ENCODE peak calls at places on chromosomes 5 and 9, in eight cellular contexts. H is K562, L is WTC11, F is A549, R is H1, E is HepG2, G is SK-N-SH, M is NB4. I is an unnamed sample.
A peak's percentile ranks its signal among the peaks of the same experiment; 100 is the strongest.

GRCh38 chr5:23740029-23740428 is 232.6 kb downstream of the PRDM9 start:
- DNase-seq in H (no peak), G (no peak), L (no peak), M (no peak), F (no peak), R (no peak), E (no peak), I (no peak)

GRCh38 chr5:54518146-54519082 is 855 bp downstream of the SNX18 start:
- DNase-seq in M (peak; percentile 76), H (peak; percentile 53), L (peak; percentile 51), F (peak; percentile 17), G (peak; percentile 82), E (no peak), R (peak; percentile 59), I (peak; percentile 67)

GRCh38 chr9:21964925-21965385 is 29.2 kb downstream of the CDKN2A start:
- DNase-seq in M (no peak), L (no peak), F (no peak), H (no peak), G (no peak), E (no peak), R (no peak), I (peak; percentile 27)

GRCh38 chr9:72924116-72924790 is 28.6 kb downstream of the ALDH1A1 start:
- DNase-seq in E (no peak), G (no peak), M (no peak), R (no peak), F (no peak), H (no peak), L (no peak), I (peak; percentile 16)

GRCh38 chr9:128009639-128010038 is 28.9 kb upstream of the EEIG1 start:
- DNase-seq in R (no peak), G (no peak), F (no peak), H (no peak), L (no peak), E (peak; percentile 27), M (no peak), I (no peak)

GRCh38 chr5:159310492-159310891 is 19.8 kb downstream of the IL12B start:
- DNase-seq in M (no peak), R (peak; percentile 66), L (peak; percentile 70), H (no peak), F (no peak), G (no peak), E (no peak), I (no peak)

GRCh38 chr9:127714020-127714835 is 1.2 kb downstream of the PTRH1 start:
- DNase-seq in L (no peak), M (no peak), G (no peak), F (no peak), R (no peak), E (no peak), H (no peak), I (no peak)

GRCh38 chr5:91386120-91386519 is 3.0 kb upstream of the ARRDC3 start:
- DNase-seq in H (no peak), E (no peak), F (no peak), M (no peak), G (no peak), R (no peak), L (no peak), I (no peak)

GRCh38 chr9:120402741-120403542 is 177.0 kb downstream of the CDK5RAP2 start:
- DNase-seq in M (peak; percentile 94), G (no peak), L (no peak), H (peak; percentile 47), E (no peak), F (peak; percentile 93), R (no peak), I (no peak)

GRCh38 chr9:94870793-94871558 is 144.5 kb downstream of the AOPEP start:
- DNase-seq in G (no peak), E (no peak), F (peak; percentile 73), H (no peak), M (peak; percentile 11), R (peak; percentile 26), L (no peak), I (no peak)

GRCh38 chr9:13450723-13451122 is 171.2 kb upstream of the MPDZ start:
- DNase-seq in R (no peak), H (no peak), L (no peak), M (no peak), F (no peak), G (no peak), E (no peak), I (no peak)

GRCh38 chr9:119961774-119962408 is 592.7 kb upstream of the BRINP1 start:
- DNase-seq in F (peak; percentile 56), L (peak; percentile 84), R (peak; percentile 91), M (peak; percentile 42), E (peak; percentile 12), H (peak; percentile 49), G (peak; percentile 73), I (peak; percentile 7)

GRCh38 chr5:177402271-177403043 is 2.0 kb upstream of the PFN3 start:
- DNase-seq in M (peak; percentile 46), L (peak; percentile 90), H (no peak), F (peak; percentile 91), G (peak; percentile 81), R (peak; percentile 92), E (no peak), I (no peak)

GRCh38 chr5:33824516-33825195 is 67.1 kb downstream of the ADAMTS12 start:
- DNase-seq in R (no peak), L (no peak), E (no peak), F (no peak), M (peak; percentile 32), G (no peak), H (no peak), I (no peak)

GRCh38 chr9:127158995-127159801 is 36.8 kb upstream of the ANGPTL2 start:
- DNase-seq in L (peak; percentile 63), F (peak; percentile 74), R (peak; percentile 66), M (peak; percentile 48), E (peak; percentile 76), G (peak; percentile 41), H (no peak), I (no peak)

GRCh38 chr5:132267931-132268501 is 10.5 kb downstream of the PDLIM4 start:
- DNase-seq in M (no peak), E (peak; percentile 68), H (no peak), F (no peak), R (peak; percentile 41), L (no peak), G (no peak), I (no peak)

GRCh38 chr5:95900383-95900958 is 61.2 kb downstream of the ELL2 start:
- DNase-seq in E (no peak), G (peak; percentile 64), M (no peak), H (no peak), L (no peak), R (no peak), F (no peak), I (no peak)

GRCh38 chr5:172683696-172684464 is 42.8 kb downstream of the NEURL1B start:
- DNase-seq in G (no peak), L (peak; percentile 62), F (no peak), M (no peak), R (peak; percentile 67), H (no peak), E (no peak), I (peak; percentile 15)

GRCh38 chr5:107253246-107253645 is 417.5 kb downstream of the EFNA5 start:
- DNase-seq in L (no peak), G (no peak), H (no peak), E (no peak), R (no peak), F (no peak), M (no peak), I (peak; percentile 16)

GRCh38 chr5:107251151-107251550 is 419.6 kb downstream of the EFNA5 start:
- DNase-seq in R (no peak), L (no peak), H (no peak), G (no peak), M (no peak), E (no peak), F (no peak), I (no peak)

GRCh38 chr5:107247427-107247826 is 423.3 kb downstream of the EFNA5 start:
- DNase-seq in E (no peak), L (no peak), F (no peak), M (no peak), R (no peak), G (no peak), H (no peak), I (no peak)

GRCh38 chr5:107242861-107243579 is 427.7 kb downstream of the EFNA5 start:
- DNase-seq in R (no peak), L (no peak), G (no peak), H (no peak), E (no peak), M (no peak), F (no peak), I (no peak)

GRCh38 chr5:107248065-107248695 is 422.6 kb downstream of the EFNA5 start:
- DNase-seq in G (peak; percentile 40), L (peak; percentile 79), F (peak; percentile 66), E (no peak), H (peak; percentile 51), M (peak; percentile 55), R (peak; percentile 87), I (peak; percentile 69)
- TF ChIP-seq MAX in G (no peak), L (no peak), F (no peak), E (no peak), H (no peak), M (no peak), R (peak; percentile 30), I (no peak)

DNA sequence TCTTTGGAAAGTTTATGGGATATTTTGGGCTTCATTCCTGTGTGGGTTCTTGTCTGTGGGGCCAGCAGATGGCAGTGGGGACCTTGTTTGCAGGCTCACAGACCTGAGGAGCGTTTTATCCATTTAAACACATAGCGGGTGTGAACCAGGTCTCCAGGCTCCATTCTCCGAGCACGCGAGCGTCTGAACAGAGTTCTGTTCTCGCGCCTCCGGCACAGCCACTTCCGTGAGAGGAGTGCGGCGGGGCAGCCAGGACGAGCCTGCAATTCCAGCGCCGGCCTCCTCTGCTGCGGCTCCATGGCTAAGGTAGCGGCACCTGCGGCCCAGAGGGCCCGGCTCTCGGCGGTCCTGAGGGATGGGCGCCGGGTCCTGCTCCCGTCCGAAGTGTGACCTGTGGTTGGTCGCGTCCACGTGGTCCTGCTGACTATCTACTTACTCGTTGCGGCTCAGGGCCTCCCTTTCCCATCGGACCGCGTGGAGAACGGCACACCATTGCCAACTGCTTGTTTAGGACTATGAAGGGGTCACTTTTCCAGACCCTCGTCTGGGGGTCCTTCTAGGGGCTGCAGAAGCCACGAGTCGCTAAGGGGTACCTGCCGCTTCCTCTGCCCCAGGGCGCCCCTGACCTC is 7.3 kb downstream of the NRARP start:
- DNase-seq in L (peak; percentile 63), F (no peak), G (peak; percentile 67), H (no peak), E (no peak), M (peak; percentile 51), R (no peak), I (peak; percentile 66)
- TF ChIP-seq MAX in L (peak; percentile 76), F (no peak), G (no peak), H (peak; percentile 49), E (peak; percentile 25), M (no peak), R (peak; percentile 85), I (peak; percentile 77)

GRCh38 chr5:92391-93220 is 638 bp downstream of the PLEKHG4B start:
- DNase-seq in G (peak; percentile 84), F (no peak), E (no peak), L (no peak), H (no peak), M (no peak), R (no peak), I (no peak)
- TF ChIP-seq MAX in G (no peak), F (no peak), E (no peak), L (no peak), H (no peak), M (no peak), R (no peak), I (no peak)

DNA sequence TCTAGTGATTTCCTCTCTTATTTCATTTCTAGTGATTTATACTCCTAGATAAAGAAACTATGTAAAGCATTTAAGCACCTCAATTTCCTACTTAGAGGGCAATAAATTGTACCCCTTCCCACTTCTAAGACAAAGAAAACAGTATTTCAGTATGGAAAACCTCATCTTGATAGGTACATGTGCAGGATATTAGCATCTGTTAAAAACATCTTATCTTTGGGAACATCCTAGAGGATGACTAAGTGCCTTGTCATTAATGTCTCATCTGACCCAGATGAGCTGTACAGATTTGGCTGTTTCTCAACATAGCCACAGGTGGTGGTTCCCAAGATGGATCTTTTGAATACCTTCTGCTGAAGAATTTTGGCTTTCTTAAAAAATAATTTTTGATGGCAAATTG is 5.7 kb downstream of the MEGF10 start:
- DNase-seq in F (no peak), M (no peak), G (no peak), H (no peak), R (no peak), E (no peak), L (no peak), I (peak; percentile 61)
- TF ChIP-seq MAX in F (no peak), M (no peak), G (peak; percentile 76), H (no peak), R (no peak), E (no peak), L (no peak), I (no peak)

I was measured in endothelial cell of umbilical vein.